ENCODE peak calls at places on chromosomes 13 and 19, in eight cellular contexts. Y, P, U, Z, D, A, J and E are unnamed samples.

GRCh38 chr13:27708325-27708724 is 84.0 kb upstream of the GSX1 start:
- DNase-seq in Y (no peak), P (no peak), U (no peak), Z (no peak), D (no peak), A (no peak), J (no peak), E (no peak)

GRCh38 chr13:108734676-108735075 is 105.3 kb downstream of the MYO16 start:
- DNase-seq in Y (no peak), P (no peak), U (no peak), Z (no peak), D (peak), A (no peak), J (no peak), E (no peak)

GRCh38 chr19:34328982-34329381 is 36.0 kb upstream of the GPI start:
- DNase-seq in Y (no peak), P (no peak), U (no peak), Z (no peak), D (no peak), A (no peak), J (no peak), E (no peak)

GRCh38 chr19:16801599-16801998 is 27.6 kb upstream of the SIN3B start:
- DNase-seq in Y (no peak), P (no peak), U (peak), Z (no peak), D (no peak), A (no peak), J (no peak), E (no peak)

GRCh38 chr19:3968556-3969434 is 2.1 kb downstream of the DAPK3 start:
- DNase-seq in Y (no peak), P (peak), U (peak), Z (no peak), D (peak), A (peak), J (no peak), E (peak)

GRCh38 chr13:51588406-51588949 is 4.2 kb downstream of the WDFY2 start:
- DNase-seq in Y (no peak), P (no peak), U (no peak), Z (no peak), D (no peak), A (no peak), J (no peak), E (no peak)

GRCh38 chr13:113321546-113321945 is 24.5 kb downstream of the LAMP1 start:
- DNase-seq in Y (no peak), P (no peak), U (no peak), Z (no peak), D (no peak), A (no peak), J (no peak), E (no peak)

GRCh38 chr13:60645552-60646138 is 248.6 kb downstream of the TDRD3 start:
- DNase-seq in Y (no peak), P (no peak), U (no peak), Z (no peak), D (no peak), A (no peak), J (no peak), E (no peak)

GRCh38 chr19:588093-588742 is 1.5 kb upstream of the HCN2 start:
- DNase-seq in Y (peak), P (no peak), U (peak), Z (peak), D (peak), A (no peak), J (peak), E (peak)

GRCh38 chr19:41906916-41907680 is 21.2 kb downstream of the ERFL start:
- DNase-seq in Y (no peak), P (no peak), U (no peak), Z (no peak), D (no peak), A (no peak), J (no peak), E (no peak)

GRCh38 chr19:11479470-11480080 is 1.3 kb downstream of the ELAVL3 start:
- DNase-seq in Y (no peak), P (no peak), U (peak), Z (no peak), D (peak), A (no peak), J (no peak), E (peak)

GRCh38 chr19:39237200-39238184 is 7.3 kb downstream of the IFNL3 start:
- DNase-seq in Y (peak), P (no peak), U (no peak), Z (peak), D (no peak), A (no peak), J (no peak), E (no peak)

GRCh38 chr13:110197471-110197870 is 109.5 kb downstream of the COL4A1 start:
- DNase-seq in Y (no peak), P (no peak), U (no peak), Z (no peak), D (no peak), A (no peak), J (no peak), E (no peak)

GRCh38 chr19:11141937-11142527 is 13.6 kb downstream of the SPC24 start:
- DNase-seq in Y (no peak), P (no peak), U (no peak), Z (no peak), D (no peak), A (no peak), J (no peak), E (no peak)

GRCh38 chr19:33449799-33450198 is 71.8 kb downstream of the PEPD start:
- DNase-seq in Y (no peak), P (no peak), U (no peak), Z (no peak), D (no peak), A (no peak), J (no peak), E (no peak)